ENCODE peak calls at places on chromosomes 11 and 22, in six cellular contexts. One of them, this sample, is unnamed.

GRCh38 chr11:76782526-76783293 is 446 bp upstream of the TSKU start:
- DNase-seq in stomach: peak; percentile 82
- DNase-seq in GM12878: no peak
- DNase-seq in suprapubic skin: peak; percentile 95
- DNase-seq in transverse colon: peak; percentile 92
- DNase-seq in K562: peak; percentile 95
- DNase-seq in this sample: peak; percentile 23

GRCh38 chr11:77999446-77999845 is 5.0 kb upstream of the INTS4 start:
- DNase-seq in stomach: no peak
- DNase-seq in GM12878: no peak
- DNase-seq in suprapubic skin: no peak
- DNase-seq in transverse colon: no peak
- DNase-seq in K562: no peak
- DNase-seq in this sample: no peak

GRCh38 chr22:17087176-17088131 is 2.7 kb downstream of the IL17RA start:
- DNase-seq in stomach: no peak
- DNase-seq in GM12878: peak; percentile 55
- DNase-seq in suprapubic skin: peak; percentile 58
- DNase-seq in transverse colon: no peak
- DNase-seq in K562: peak; percentile 27
- DNase-seq in this sample: peak; percentile 84

GRCh38 chr11:100805509-100806199 is 118.6 kb downstream of the ARHGAP42 start:
- DNase-seq in stomach: no peak
- DNase-seq in GM12878: no peak
- DNase-seq in suprapubic skin: no peak
- DNase-seq in transverse colon: no peak
- DNase-seq in K562: peak; percentile 13
- DNase-seq in this sample: no peak

GRCh38 chr11:57637626-57638004 is 12.1 kb downstream of the YPEL4 start:
- DNase-seq in stomach: no peak
- DNase-seq in GM12878: no peak
- DNase-seq in suprapubic skin: no peak
- DNase-seq in transverse colon: no peak
- DNase-seq in K562: no peak
- DNase-seq in this sample: no peak

GRCh38 chr11:62033191-62034044 is 66.0 kb upstream of the FTH1 start:
- DNase-seq in stomach: no peak
- DNase-seq in GM12878: no peak
- DNase-seq in suprapubic skin: no peak
- DNase-seq in transverse colon: no peak
- DNase-seq in K562: peak; percentile 44
- DNase-seq in this sample: peak; percentile 45

GRCh38 chr11:7574491-7575129 is 60.8 kb downstream of the PPFIBP2 start:
- DNase-seq in stomach: no peak
- DNase-seq in GM12878: no peak
- DNase-seq in suprapubic skin: no peak
- DNase-seq in transverse colon: no peak
- DNase-seq in K562: no peak
- DNase-seq in this sample: no peak

GRCh38 chr11:108881136-108881535 is 216.3 kb downstream of the DDX10 start:
- DNase-seq in stomach: no peak
- DNase-seq in GM12878: no peak
- DNase-seq in suprapubic skin: no peak
- DNase-seq in transverse colon: no peak
- DNase-seq in K562: no peak
- DNase-seq in this sample: no peak

GRCh38 chr11:29518389-29519174 is 498.2 kb downstream of the KCNA4 start:
- DNase-seq in stomach: no peak
- DNase-seq in GM12878: no peak
- DNase-seq in suprapubic skin: no peak
- DNase-seq in transverse colon: no peak
- DNase-seq in K562: no peak
- DNase-seq in this sample: peak; percentile 95

GRCh38 chr11:125146232-125146631 is 18.3 kb upstream of the PKNOX2 start:
- DNase-seq in stomach: no peak
- DNase-seq in GM12878: no peak
- DNase-seq in suprapubic skin: no peak
- DNase-seq in transverse colon: no peak
- DNase-seq in K562: no peak
- DNase-seq in this sample: no peak

GRCh38 chr11:75516886-75517285 is 8.9 kb downstream of the GDPD5 start:
- DNase-seq in stomach: no peak
- DNase-seq in GM12878: no peak
- DNase-seq in suprapubic skin: no peak
- DNase-seq in transverse colon: no peak
- DNase-seq in K562: peak; percentile 57
- DNase-seq in this sample: peak; percentile 18

GRCh38 chr22:28244760-28245159 is 325.7 kb upstream of the PITPNB start:
- DNase-seq in stomach: no peak
- DNase-seq in GM12878: no peak
- DNase-seq in suprapubic skin: no peak
- DNase-seq in transverse colon: no peak
- DNase-seq in K562: peak; percentile 28
- DNase-seq in this sample: no peak
- TF ChIP-seq POLR2AphosphoS5 in stomach: peak; percentile 10
- TF ChIP-seq POLR2AphosphoS5 in GM12878: no peak
- TF ChIP-seq POLR2AphosphoS5 in suprapubic skin: no peak
- TF ChIP-seq POLR2AphosphoS5 in transverse colon: no peak
- TF ChIP-seq POLR2AphosphoS5 in K562: no peak
- TF ChIP-seq POLR2AphosphoS5 in this sample: no peak

GRCh38 chr22:41946360-41947180 is at the start of gene CENPM:
- DNase-seq in stomach: peak; percentile 92
- DNase-seq in GM12878: peak; percentile 80
- DNase-seq in suprapubic skin: peak; percentile 96
- DNase-seq in transverse colon: peak; percentile 93
- DNase-seq in K562: peak; percentile 95
- DNase-seq in this sample: peak; percentile 89
- TF ChIP-seq POLR2AphosphoS5 in stomach: no peak
- TF ChIP-seq POLR2AphosphoS5 in GM12878: peak; percentile 55
- TF ChIP-seq POLR2AphosphoS5 in suprapubic skin: peak; percentile 37
- TF ChIP-seq POLR2AphosphoS5 in transverse colon: peak; percentile 26
- TF ChIP-seq POLR2AphosphoS5 in K562: no peak
- TF ChIP-seq POLR2AphosphoS5 in this sample: peak; percentile 48

GRCh38 chr11:86811637-86812321 is 11.4 kb downstream of the PRSS23 start:
- DNase-seq in stomach: peak; percentile 55
- DNase-seq in GM12878: no peak
- DNase-seq in suprapubic skin: no peak
- DNase-seq in transverse colon: no peak
- DNase-seq in K562: no peak
- DNase-seq in this sample: no peak
- TF ChIP-seq POLR2AphosphoS5 in stomach: peak; percentile 36
- TF ChIP-seq POLR2AphosphoS5 in GM12878: no peak
- TF ChIP-seq POLR2AphosphoS5 in suprapubic skin: no peak
- TF ChIP-seq POLR2AphosphoS5 in transverse colon: no peak
- TF ChIP-seq POLR2AphosphoS5 in K562: no peak
- TF ChIP-seq POLR2AphosphoS5 in this sample: no peak

GRCh38 chr11:115918579-115918978 is 414.4 kb upstream of the CADM1 start:
- DNase-seq in stomach: no peak
- DNase-seq in GM12878: no peak
- DNase-seq in suprapubic skin: no peak
- DNase-seq in transverse colon: no peak
- DNase-seq in K562: no peak
- DNase-seq in this sample: no peak

GRCh38 chr11:115921540-115921939 is 417.3 kb upstream of the CADM1 start:
- DNase-seq in stomach: no peak
- DNase-seq in GM12878: peak; percentile 82
- DNase-seq in suprapubic skin: no peak
- DNase-seq in transverse colon: no peak
- DNase-seq in K562: no peak
- DNase-seq in this sample: no peak

GRCh38 chr11:115920841-115921480 is 416.7 kb upstream of the CADM1 start:
- DNase-seq in stomach: no peak
- DNase-seq in GM12878: no peak
- DNase-seq in suprapubic skin: no peak
- DNase-seq in transverse colon: no peak
- DNase-seq in K562: no peak
- DNase-seq in this sample: no peak

GRCh38 chr11:115919341-115920086 is 415.3 kb upstream of the CADM1 start:
- DNase-seq in stomach: no peak
- DNase-seq in GM12878: peak; percentile 91
- DNase-seq in suprapubic skin: no peak
- DNase-seq in transverse colon: no peak
- DNase-seq in K562: no peak
- DNase-seq in this sample: no peak

DNA sequence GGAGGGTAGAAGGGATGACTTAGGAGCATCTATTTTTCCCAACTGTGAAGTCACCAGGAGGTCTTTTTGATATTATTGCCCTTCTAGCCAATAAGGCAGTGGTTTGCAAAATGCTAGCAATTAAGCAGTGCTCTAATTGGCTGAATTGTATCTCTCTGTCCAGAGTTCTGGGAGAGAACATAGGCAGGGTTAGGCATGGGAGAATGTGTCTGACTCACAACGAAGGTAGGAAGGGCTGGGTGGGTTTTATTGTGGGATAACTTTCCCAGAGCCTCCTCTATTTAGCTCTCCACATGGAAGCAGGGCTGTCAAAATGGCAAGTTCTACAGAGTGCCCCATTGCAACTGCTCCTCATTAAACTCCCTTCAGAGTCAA is 415.9 kb upstream of the CADM1 start:
- DNase-seq in stomach: no peak
- DNase-seq in GM12878: no peak
- DNase-seq in suprapubic skin: no peak
- DNase-seq in transverse colon: no peak
- DNase-seq in K562: no peak
- DNase-seq in this sample: no peak
- TF ChIP-seq POLR2AphosphoS5 in stomach: no peak
- TF ChIP-seq POLR2AphosphoS5 in GM12878: no peak
- TF ChIP-seq POLR2AphosphoS5 in suprapubic skin: no peak
- TF ChIP-seq POLR2AphosphoS5 in transverse colon: no peak
- TF ChIP-seq POLR2AphosphoS5 in K562: no peak
- TF ChIP-seq POLR2AphosphoS5 in this sample: no peak

DNA sequence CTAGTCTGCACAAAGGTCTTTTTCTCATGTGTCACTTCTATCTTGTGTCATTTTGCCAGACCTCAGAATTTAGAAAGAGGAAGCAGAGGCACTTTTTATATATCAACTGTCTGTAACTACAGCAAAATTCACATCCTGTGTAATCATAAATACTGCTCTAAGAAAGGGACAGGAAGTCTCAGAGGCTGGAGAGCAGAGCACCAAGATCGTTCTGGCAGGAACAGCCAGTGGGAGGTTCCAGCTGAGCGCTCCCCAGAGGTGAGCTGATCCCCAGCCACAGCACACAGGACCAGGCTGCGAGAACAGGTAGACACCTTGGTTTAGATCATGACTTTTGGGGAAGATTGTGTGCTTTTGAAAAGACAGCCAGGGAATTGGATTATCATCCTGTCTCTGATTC is at the start of gene MS4A7:
- DNase-seq in stomach: no peak
- DNase-seq in GM12878: peak; percentile 93
- DNase-seq in suprapubic skin: no peak
- DNase-seq in transverse colon: peak; percentile 44
- DNase-seq in K562: no peak
- DNase-seq in this sample: peak; percentile 61
- TF ChIP-seq POLR2AphosphoS5 in stomach: peak; percentile 28
- TF ChIP-seq POLR2AphosphoS5 in GM12878: peak; percentile 88
- TF ChIP-seq POLR2AphosphoS5 in suprapubic skin: no peak
- TF ChIP-seq POLR2AphosphoS5 in transverse colon: peak; percentile 74
- TF ChIP-seq POLR2AphosphoS5 in K562: no peak
- TF ChIP-seq POLR2AphosphoS5 in this sample: peak; percentile 43

GRCh38 chr22:45413368-45414211 is at the start of the genes RIBC2 and SMC1B:
- DNase-seq in stomach: peak; percentile 80
- DNase-seq in GM12878: peak; percentile 12
- DNase-seq in suprapubic skin: no peak
- DNase-seq in transverse colon: peak; percentile 80
- DNase-seq in K562: no peak
- DNase-seq in this sample: peak; percentile 75
- TF ChIP-seq POLR2AphosphoS5 in stomach: no peak
- TF ChIP-seq POLR2AphosphoS5 in GM12878: no peak
- TF ChIP-seq POLR2AphosphoS5 in suprapubic skin: no peak
- TF ChIP-seq POLR2AphosphoS5 in transverse colon: no peak
- TF ChIP-seq POLR2AphosphoS5 in K562: no peak
- TF ChIP-seq POLR2AphosphoS5 in this sample: peak; percentile 35

GRCh38 chr11:85438328-85438727 is 188.8 kb downstream of the DLG2 start:
- DNase-seq in stomach: no peak
- DNase-seq in GM12878: no peak
- DNase-seq in suprapubic skin: no peak
- DNase-seq in transverse colon: no peak
- DNase-seq in K562: no peak
- DNase-seq in this sample: no peak
- TF ChIP-seq POLR2AphosphoS5 in stomach: no peak
- TF ChIP-seq POLR2AphosphoS5 in GM12878: no peak
- TF ChIP-seq POLR2AphosphoS5 in suprapubic skin: no peak
- TF ChIP-seq POLR2AphosphoS5 in transverse colon: no peak
- TF ChIP-seq POLR2AphosphoS5 in K562: no peak
- TF ChIP-seq POLR2AphosphoS5 in this sample: no peak

DNA sequence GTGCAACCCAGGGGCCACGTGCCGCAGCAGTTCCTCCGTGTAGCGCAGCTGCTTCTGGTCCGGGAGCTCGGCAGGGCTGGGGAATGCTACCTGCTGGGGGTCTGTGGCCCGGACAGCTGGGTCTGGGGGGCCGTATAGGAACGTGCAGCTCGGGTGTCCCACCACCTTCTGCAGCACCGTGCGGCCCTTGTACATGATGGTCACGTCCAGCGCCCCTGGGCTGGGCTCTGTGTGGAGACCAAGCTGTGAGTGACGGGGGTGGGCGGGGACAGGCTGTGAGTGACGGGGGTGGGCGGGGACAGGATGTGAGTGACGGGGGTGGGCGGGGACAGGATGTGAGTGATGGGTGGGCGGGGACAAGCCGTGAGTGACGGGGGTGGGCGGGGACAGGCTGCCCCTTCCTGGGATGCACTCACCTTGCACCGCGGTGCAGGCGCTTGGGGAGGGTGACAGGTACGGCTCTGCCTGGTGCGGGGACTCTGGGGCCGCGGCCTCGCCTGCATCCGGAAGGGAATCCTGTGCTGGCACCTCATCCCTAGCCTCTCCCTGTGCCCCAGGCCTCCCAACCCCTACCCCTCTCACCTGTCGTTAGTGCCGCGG is 2.3 kb downstream of the IRF7 start:
- DNase-seq in stomach: peak; percentile 86
- DNase-seq in GM12878: no peak
- DNase-seq in suprapubic skin: peak; percentile 92
- DNase-seq in transverse colon: peak; percentile 92
- DNase-seq in K562: peak; percentile 85
- DNase-seq in this sample: no peak
- TF ChIP-seq POLR2AphosphoS5 in stomach: no peak
- TF ChIP-seq POLR2AphosphoS5 in GM12878: peak; percentile 66
- TF ChIP-seq POLR2AphosphoS5 in suprapubic skin: no peak
- TF ChIP-seq POLR2AphosphoS5 in transverse colon: peak; percentile 42
- TF ChIP-seq POLR2AphosphoS5 in K562: peak; percentile 14
- TF ChIP-seq POLR2AphosphoS5 in this sample: no peak

GRCh38 chr11:110356769-110357671 is 60.6 kb upstream of the RDX start:
- DNase-seq in stomach: no peak
- DNase-seq in GM12878: no peak
- DNase-seq in suprapubic skin: no peak
- DNase-seq in transverse colon: no peak
- DNase-seq in K562: no peak
- DNase-seq in this sample: no peak
- TF ChIP-seq POLR2AphosphoS5 in stomach: no peak
- TF ChIP-seq POLR2AphosphoS5 in GM12878: no peak
- TF ChIP-seq POLR2AphosphoS5 in suprapubic skin: no peak
- TF ChIP-seq POLR2AphosphoS5 in transverse colon: no peak
- TF ChIP-seq POLR2AphosphoS5 in K562: no peak
- TF ChIP-seq POLR2AphosphoS5 in this sample: no peak